ENCODE peak calls at places on chromosomes 16 and 17, in seven cellular contexts. U is stomach, X is upper lobe of left lung, W is body of pancreas, H is IMR-90, D is GM12878, L is uterus. C is an unnamed sample.

GRCh38 chr16:46686815-46687473 is 2.0 kb downstream of the VPS35 start:
- DNase-seq in X (no peak), D (no peak), L (no peak), U (no peak), W (no peak), H (no peak), C (no peak)

GRCh38 chr16:48276102-48276501 is 28.8 kb upstream of the ABCC11 start:
- DNase-seq in H (peak; percentile 69), U (no peak), D (no peak), W (peak; percentile 26), X (no peak), L (no peak), C (no peak)

GRCh38 chr17:6343736-6344135 is 91.2 kb downstream of the AIPL1 start:
- DNase-seq in W (no peak), U (no peak), H (no peak), D (no peak), X (no peak), L (no peak), C (no peak)

GRCh38 chr17:58932956-58933355 is 173.7 kb downstream of the TRIM37 start:
- DNase-seq in U (no peak), L (no peak), H (no peak), W (no peak), X (no peak), D (no peak), C (no peak)

GRCh38 chr17:18994626-18995025 is 9.9 kb downstream of the FAM83G start:
- DNase-seq in L (no peak), U (no peak), X (no peak), H (peak; percentile 23), W (no peak), D (no peak), C (no peak)

GRCh38 chr17:15648384-15648783 is 28.9 kb upstream of the FBXW10B start:
- DNase-seq in D (no peak), W (no peak), L (no peak), X (no peak), U (no peak), H (no peak), C (no peak)

GRCh38 chr17:32627233-32628008 is 140.6 kb downstream of the CDK5R1 start:
- DNase-seq in H (no peak), W (peak; percentile 47), D (no peak), X (no peak), U (no peak), L (no peak), C (no peak)

GRCh38 chr17:4293572-4293971 is 29.8 kb upstream of the ANKFY1 start:
- DNase-seq in L (no peak), U (no peak), H (no peak), W (no peak), D (peak; percentile 19), X (no peak), C (no peak)

GRCh38 chr16:61263400-61263799 is 772.8 kb downstream of the CDH8 start:
- DNase-seq in H (no peak), U (no peak), L (no peak), X (no peak), D (no peak), W (no peak), C (no peak)

GRCh38 chr17:79810138-79811027 is 13.5 kb upstream of the CBX8 start:
- DNase-seq in H (peak; percentile 76), W (peak; percentile 84), X (peak; percentile 94), U (peak; percentile 84), L (peak; percentile 65), D (no peak), C (no peak)

GRCh38 chr17:38674013-38674748 is 576 bp downstream of the EPOP start:
- DNase-seq in X (peak; percentile 89), U (peak; percentile 27), D (no peak), L (no peak), H (no peak), W (peak; percentile 39), C (no peak)

GRCh38 chr16:78002915-78003538 is 19.3 kb upstream of the CLEC3A start:
- DNase-seq in H (peak; percentile 90), D (peak; percentile 51), X (no peak), L (peak; percentile 84), W (peak; percentile 81), U (peak; percentile 73), C (no peak)

GRCh38 chr17:49114703-49115102 is 17.9 kb upstream of the B4GALNT2 start:
- DNase-seq in L (no peak), X (no peak), U (no peak), H (no peak), D (no peak), W (no peak), C (no peak)

GRCh38 chr17:73282629-73283028 is 20.9 kb upstream of the CPSF4L start:
- DNase-seq in H (no peak), U (no peak), L (no peak), X (no peak), D (no peak), W (no peak), C (no peak)

GRCh38 chr16:70342016-70342415 is 4.7 kb upstream of the DDX19A start:
- DNase-seq in U (no peak), H (no peak), W (no peak), D (no peak), X (no peak), L (no peak), C (no peak)

GRCh38 chr16:919658-920631 is 50.8 kb downstream of the LMF1 start:
- DNase-seq in L (no peak), H (peak; percentile 62), X (peak; percentile 76), U (no peak), D (no peak), W (no peak), C (no peak)

GRCh38 chr17:42192189-42193126 is 1.8 kb downstream of the GHDC start:
- DNase-seq in L (no peak), U (no peak), H (no peak), X (peak; percentile 76), W (no peak), D (no peak), C (no peak)

GRCh38 chr16:56409195-56409594 is 16.1 kb downstream of the AMFR start:
- DNase-seq in U (no peak), D (no peak), X (no peak), W (peak; percentile 28), L (no peak), H (peak; percentile 47), C (no peak)

DNA sequence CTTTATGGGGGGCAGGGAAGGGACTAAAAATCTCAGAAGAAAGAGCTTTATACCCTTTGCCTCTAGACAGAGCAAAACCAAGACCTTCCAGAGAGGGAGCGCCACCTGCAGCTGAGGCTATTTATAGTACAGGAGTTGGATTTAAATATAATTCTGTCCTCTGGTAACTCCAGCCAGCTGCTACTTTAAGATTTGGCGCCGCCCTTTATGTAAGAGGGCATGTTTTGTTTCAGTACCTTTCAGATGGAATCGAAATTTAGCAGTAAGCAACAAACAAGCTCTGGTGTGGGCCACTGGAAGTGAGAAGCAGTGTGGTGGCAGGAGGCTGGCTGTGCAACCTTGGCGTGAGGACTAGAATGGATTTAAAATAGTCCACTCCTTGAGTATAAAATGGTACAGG is 5.2 kb upstream of the GUCY2D start:
- DNase-seq in L (no peak), U (peak; percentile 73), D (no peak), W (peak; percentile 76), X (no peak), H (peak; percentile 36), C (no peak)
- TF ChIP-seq CTCF in L (peak; percentile 24), U (no peak), D (peak; percentile 21), W (peak; percentile 30), X (peak; percentile 9), H (peak; percentile 56), C (no peak)

DNA sequence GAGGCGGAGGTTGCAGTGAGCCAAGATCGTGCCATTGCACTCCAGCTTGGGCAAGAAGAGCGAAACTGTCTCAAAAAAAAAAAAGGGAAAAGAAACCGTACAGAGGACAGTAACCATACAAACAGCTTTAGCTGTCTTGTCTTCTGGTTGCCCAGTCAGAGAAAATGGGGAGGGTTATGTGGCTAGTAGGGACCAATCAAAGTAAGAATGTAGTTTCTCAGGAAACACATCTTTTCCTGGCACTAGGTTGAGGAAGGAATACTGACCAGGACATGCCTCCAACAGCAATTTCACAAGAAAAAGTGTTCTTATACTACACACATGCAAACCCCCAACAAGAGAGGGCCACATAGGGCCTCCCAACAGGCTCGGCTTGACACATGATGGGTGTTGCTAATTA is 2.1 kb downstream of the MIF4GD start:
- DNase-seq in D (no peak), W (no peak), L (no peak), U (no peak), X (no peak), H (no peak), C (no peak)
- TF ChIP-seq POLR2A in D (no peak), W (no peak), L (no peak), U (no peak), X (no peak), H (no peak), C (no peak)

DNA sequence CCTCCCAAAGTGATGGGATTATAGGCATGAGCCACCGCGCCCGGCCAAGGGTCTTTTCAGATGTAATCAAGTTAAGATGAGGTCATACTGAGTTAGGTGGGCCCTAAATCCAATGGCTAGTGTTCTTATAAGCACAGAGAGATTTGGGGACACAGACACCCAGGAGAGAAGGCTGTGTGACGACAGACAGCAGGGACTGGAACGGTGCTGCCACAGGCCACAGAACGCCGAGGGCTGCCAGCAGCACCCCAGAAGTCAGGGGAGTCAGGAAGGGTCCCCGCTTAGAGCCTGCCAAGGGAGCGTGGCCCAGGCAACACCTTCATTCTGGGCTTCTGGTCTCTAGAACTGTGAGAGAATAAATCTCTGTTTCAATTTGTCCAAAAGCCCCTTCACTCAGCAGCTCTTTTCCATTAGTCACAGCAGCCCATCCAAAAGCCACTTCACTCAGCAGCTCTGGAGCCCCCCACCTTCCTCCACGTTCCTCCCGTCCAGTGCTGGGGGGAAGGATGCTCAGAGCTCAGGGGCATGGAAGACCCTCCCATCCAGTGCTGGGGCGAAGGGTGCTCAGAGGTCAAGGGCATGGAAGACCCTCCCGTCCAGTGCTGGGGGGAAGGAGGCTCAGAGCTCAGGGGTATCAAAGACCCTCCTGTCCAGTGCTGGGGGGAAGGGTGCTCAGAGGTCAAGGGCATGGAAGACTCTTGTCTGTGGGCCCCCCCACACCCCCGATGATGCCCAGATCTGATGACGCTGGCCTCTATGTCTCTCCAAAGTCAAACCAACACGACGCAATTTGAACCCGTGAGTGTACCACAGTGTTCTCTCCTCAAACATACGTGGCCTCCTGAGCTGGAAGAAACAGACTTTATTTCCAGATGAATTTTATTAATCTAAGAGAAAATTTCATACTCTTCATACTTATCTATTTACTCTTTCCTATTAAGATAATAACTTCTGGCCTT is 11.9 kb downstream of the RAB40B start:
- DNase-seq in X (no peak), D (no peak), U (no peak), L (no peak), W (no peak), H (no peak), C (no peak)
- H3K4me1 ChIP-seq in X (no peaks in the 10 kb centered on the region), D (no peaks in the 10 kb centered on the region), U (peaks cover 39% of the 10 kb centered on the region), L (no peaks in the 10 kb centered on the region), W (peaks cover 31% of the 10 kb centered on the region), H (no peaks in the 10 kb centered on the region), C (no peaks in the 10 kb centered on the region)

DNA sequence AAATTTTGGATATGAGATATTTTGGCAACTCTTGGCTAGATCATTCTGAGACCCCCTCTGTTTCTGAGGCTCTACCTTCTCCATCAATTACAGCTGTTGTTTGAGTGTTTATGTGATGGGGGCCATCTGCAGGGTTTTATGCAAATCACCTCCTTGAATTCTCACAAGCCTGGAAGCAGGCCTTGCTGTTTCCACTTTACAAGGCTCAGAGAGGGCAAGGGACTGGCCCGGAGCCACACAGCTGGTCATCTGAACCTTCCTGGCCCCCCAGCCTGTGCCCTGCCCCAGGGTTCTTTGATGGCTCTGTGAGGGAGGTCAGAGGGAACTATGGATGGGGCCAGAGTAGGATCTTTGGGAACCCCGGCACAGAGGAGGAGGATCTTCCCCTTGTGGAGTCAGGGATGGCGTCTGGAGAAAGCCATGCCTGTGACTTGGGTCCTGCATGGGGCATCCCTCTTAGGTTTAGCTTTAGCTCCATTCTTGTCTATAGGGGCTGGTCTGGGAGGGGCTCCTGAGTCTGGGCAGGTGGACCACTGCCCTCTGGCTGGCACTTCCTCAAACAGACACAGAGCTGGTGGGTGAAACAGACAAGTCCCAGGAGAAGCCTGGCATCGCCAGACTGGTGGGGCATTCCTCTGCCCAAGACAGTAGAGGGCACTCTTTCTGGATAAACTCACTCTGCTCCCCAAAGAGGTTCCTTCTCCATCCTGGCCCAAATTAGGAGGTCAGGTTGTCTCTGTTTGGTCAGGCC is 26.2 kb downstream of the IL21R start:
- DNase-seq in U (no peak), H (no peak), L (no peak), W (no peak), D (no peak), X (no peak), C (no peak)
- TF ChIP-seq CTCF in U (no peak), H (peak; percentile 3), L (no peak), W (no peak), D (peak; percentile 45), X (no peak), C (no peak)